ENCODE peak calls at places on chromosomes 5 and 9, in six cellular contexts. D, O, E, A, M and U are unnamed samples.

GRCh38 chr5:35811108-35811741 is 45.5 kb upstream of the IL7R start:
- DNase-seq in D (no peak), O (no peak), E (no peak), A (no peak), M (no peak), U (no peak)

GRCh38 chr5:35415305-35415704 is 185.0 kb upstream of the PRLR start:
- DNase-seq in D (no peak), O (no peak), E (no peak), A (no peak), M (no peak), U (no peak)

GRCh38 chr9:133202688-133203453 is 6.2 kb downstream of the OBP2B start:
- DNase-seq in D (no peak), O (no peak), E (no peak), A (no peak), M (no peak), U (no peak)

GRCh38 chr9:120877276-120878034 is 467 bp upstream of the PHF19 start:
- DNase-seq in D (peak; percentile 51), O (peak; percentile 76), E (peak; percentile 69), A (no peak), M (no peak), U (peak; percentile 88)

GRCh38 chr9:136021891-136022681 is 60.9 kb upstream of the UBAC1 start:
- DNase-seq in D (no peak), O (no peak), E (no peak), A (no peak), M (no peak), U (no peak)

GRCh38 chr5:80129146-80129545 is 94.0 kb downstream of the THBS4 start:
- DNase-seq in D (no peak), O (no peak), E (no peak), A (no peak), M (no peak), U (no peak)

GRCh38 chr5:139745121-139745799 is 50.3 kb upstream of the PSD2 start:
- DNase-seq in D (peak; percentile 66), O (peak; percentile 59), E (peak; percentile 43), A (no peak), M (no peak), U (peak; percentile 93)

GRCh38 chr5:98911221-98912040 is 17.4 kb downstream of the CHD1 start:
- DNase-seq in D (no peak), O (no peak), E (no peak), A (no peak), M (no peak), U (no peak)

GRCh38 chr5:170297589-170298462 is at the start of gene LCP2:
- DNase-seq in D (no peak), O (no peak), E (no peak), A (no peak), M (no peak), U (no peak)

GRCh38 chr5:139180850-139181785 is 17.1 kb downstream of the SIL1 start:
- DNase-seq in D (no peak), O (no peak), E (no peak), A (no peak), M (no peak), U (peak; percentile 72)

GRCh38 chr5:63456279-63456678 is 506.0 kb downstream of the HTR1A start:
- DNase-seq in D (no peak), O (no peak), E (no peak), A (no peak), M (no peak), U (no peak)

GRCh38 chr9:99262949-99263418 is 40.9 kb downstream of the SEC61B start:
- DNase-seq in D (no peak), O (no peak), E (no peak), A (no peak), M (no peak), U (no peak)

GRCh38 chr5:73322453-73323076 is 126.0 kb downstream of the FOXD1 start:
- DNase-seq in D (no peak), O (no peak), E (no peak), A (no peak), M (no peak), U (no peak)

GRCh38 chr9:131668439-131669233 is 71.2 kb downstream of the RAPGEF1 start:
- DNase-seq in D (no peak), O (peak; percentile 54), E (no peak), A (no peak), M (no peak), U (peak; percentile 68)

GRCh38 chr5:134127376-134127861 is 12.9 kb downstream of the TCF7 start:
- DNase-seq in D (no peak), O (no peak), E (no peak), A (no peak), M (no peak), U (no peak)